ENCODE peak calls at places on chromosomes 13 and 19, in eight cellular contexts. X is upper lobe of left lung, I is IMR-90, A is body of pancreas, S is right lobe of liver, H is gastrocnemius medialis, O is spleen, Y is K562. J is an unnamed sample.

GRCh38 chr13:99992912-99993311 is 11.3 kb downstream of the ZIC2 start:
- DNase-seq in O (no peak), X (no peak), A (no peak), S (no peak), Y (no peak), H (no peak), I (no peak), J (no peak)

GRCh38 chr19:46630806-46631205 is 5.2 kb downstream of the GNG8 start:
- DNase-seq in S (no peak), Y (no peak), X (no peak), H (no peak), A (no peak), I (no peak), O (no peak), J (no peak)

GRCh38 chr19:42120276-42121010 is 11.8 kb downstream of the POU2F2 start:
- DNase-seq in A (no peak), Y (no peak), H (no peak), S (no peak), X (no peak), I (no peak), O (no peak), J (no peak)

GRCh38 chr19:31883299-31883990 is 462.0 kb upstream of the ZNF507 start:
- DNase-seq in Y (no peak), X (peak; percentile 28), H (no peak), I (no peak), S (no peak), A (no peak), O (no peak), J (peak; percentile 89)

GRCh38 chr19:8113017-8113416 is 36.4 kb downstream of the FBN3 start:
- DNase-seq in S (no peak), H (no peak), X (no peak), A (no peak), Y (no peak), O (no peak), I (no peak), J (no peak)

GRCh38 chr13:22175211-22175610 is 504.3 kb downstream of the FGF9 start:
- DNase-seq in Y (no peak), H (no peak), I (no peak), O (no peak), S (no peak), A (no peak), X (no peak), J (no peak)

GRCh38 chr13:111474136-111475002 is 153.9 kb downstream of the TEX29 start:
- DNase-seq in Y (peak; percentile 29), A (no peak), X (peak; percentile 53), H (no peak), S (no peak), I (peak; percentile 35), O (no peak), J (no peak)

GRCh38 chr19:10712041-10712440 is 5.8 kb upstream of the DNM2 start:
- DNase-seq in H (no peak), X (no peak), A (no peak), Y (no peak), I (no peak), S (no peak), O (no peak), J (no peak)

GRCh38 chr19:7657047-7657779 is 11.6 kb upstream of the RETN start:
- DNase-seq in H (no peak), Y (no peak), A (no peak), S (no peak), O (no peak), X (no peak), I (no peak), J (no peak)

GRCh38 chr19:57398868-57399267 is 9.2 kb downstream of the ZNF548 start:
- DNase-seq in X (no peak), I (no peak), S (no peak), A (no peak), Y (no peak), H (no peak), O (no peak), J (no peak)

GRCh38 chr13:91133941-91134772 is 213.3 kb upstream of the MIR17HG start:
- DNase-seq in H (no peak), Y (peak; percentile 88), S (no peak), X (no peak), I (peak; percentile 54), A (peak; percentile 58), O (no peak), J (no peak)

GRCh38 chr13:34591801-34592454 is 350.1 kb upstream of the NBEA start:
- DNase-seq in X (no peak), O (no peak), H (peak; percentile 28), A (peak; percentile 24), Y (no peak), I (no peak), S (no peak), J (no peak)

GRCh38 chr13:53143757-53144320 is 115.2 kb downstream of the OLFM4 start:
- DNase-seq in O (no peak), H (no peak), X (no peak), A (no peak), Y (no peak), S (no peak), I (no peak), J (no peak)

GRCh38 chr19:4971424-4971793 is 2.5 kb downstream of the KDM4B start:
- DNase-seq in H (peak; percentile 64), I (no peak), S (peak; percentile 68), Y (peak; percentile 68), A (peak; percentile 56), X (no peak), O (peak; percentile 88), J (no peak)

GRCh38 chr19:45973564-45974338 is at the start of gene NOVA2:
- DNase-seq in Y (peak; percentile 90), S (peak; percentile 83), H (peak; percentile 32), X (peak; percentile 92), A (peak; percentile 45), O (peak; percentile 83), I (peak; percentile 36), J (no peak)

GRCh38 chr19:6065685-6066365 is 44.5 kb downstream of the RFX2 start:
- DNase-seq in A (no peak), Y (peak; percentile 83), H (no peak), S (peak; percentile 61), O (no peak), X (no peak), I (peak; percentile 30), J (no peak)

GRCh38 chr19:19997656-19998268 is 41.5 kb downstream of the ZNF682 start:
- DNase-seq in S (no peak), I (no peak), A (peak; percentile 57), X (no peak), Y (peak; percentile 12), H (no peak), O (no peak), J (no peak)

GRCh38 chr19:14005381-14006084 is 587 bp downstream of the RFX1 start:
- DNase-seq in Y (peak; percentile 94), O (peak; percentile 97), H (peak; percentile 91), X (peak; percentile 97), I (peak; percentile 75), S (peak; percentile 97), A (peak; percentile 94), J (peak; percentile 97)
- TF ChIP-seq POLR2A in Y (peak; percentile 25), O (peak; percentile 69), H (peak; percentile 78), X (no peak), I (peak; percentile 85), S (peak; percentile 38), A (peak; percentile 23), J (no peak)

GRCh38 chr13:37406031-37406430 is 192.5 kb downstream of the POSTN start:
- DNase-seq in X (no peak), O (no peak), S (no peak), H (no peak), I (no peak), A (no peak), Y (no peak), J (no peak)

GRCh38 chr13:37412271-37412683 is 186.3 kb downstream of the POSTN start:
- DNase-seq in A (no peak), O (no peak), Y (no peak), X (no peak), I (peak; percentile 74), H (no peak), S (no peak), J (no peak)

GRCh38 chr13:37413161-37413560 is 185.4 kb downstream of the POSTN start:
- DNase-seq in O (no peak), X (no peak), Y (no peak), A (no peak), I (no peak), H (no peak), S (no peak), J (no peak)

GRCh38 chr13:37407156-37407555 is 191.4 kb downstream of the POSTN start:
- DNase-seq in S (no peak), X (no peak), H (no peak), I (peak; percentile 16), O (no peak), A (no peak), Y (no peak), J (no peak)

DNA sequence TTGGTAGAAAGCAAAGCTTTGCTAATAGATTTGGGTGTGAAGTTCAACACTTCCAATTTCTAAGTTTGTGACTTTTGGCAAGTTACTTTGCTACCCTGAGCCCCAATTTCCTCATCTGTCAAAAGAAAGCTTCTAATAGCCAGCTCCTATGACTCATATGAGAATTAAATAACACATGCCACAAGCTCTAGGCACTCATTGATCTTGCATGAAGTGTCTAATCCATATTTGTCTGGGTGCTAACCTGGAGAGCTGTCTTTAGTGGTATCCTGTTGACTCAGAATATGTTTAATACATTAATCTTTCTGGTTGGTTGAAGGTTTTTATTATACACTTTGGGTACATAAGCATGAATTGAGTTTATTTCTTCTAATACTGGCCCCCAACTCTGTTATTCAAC is 188.8 kb downstream of the POSTN start:
- DNase-seq in Y (no peak), A (no peak), I (peak; percentile 46), S (no peak), H (no peak), X (no peak), O (no peak), J (no peak)
- TF ChIP-seq POLR2A in Y (no peak), A (no peak), I (no peak), S (no peak), H (no peak), X (no peak), O (no peak), J (no peak)

DNA sequence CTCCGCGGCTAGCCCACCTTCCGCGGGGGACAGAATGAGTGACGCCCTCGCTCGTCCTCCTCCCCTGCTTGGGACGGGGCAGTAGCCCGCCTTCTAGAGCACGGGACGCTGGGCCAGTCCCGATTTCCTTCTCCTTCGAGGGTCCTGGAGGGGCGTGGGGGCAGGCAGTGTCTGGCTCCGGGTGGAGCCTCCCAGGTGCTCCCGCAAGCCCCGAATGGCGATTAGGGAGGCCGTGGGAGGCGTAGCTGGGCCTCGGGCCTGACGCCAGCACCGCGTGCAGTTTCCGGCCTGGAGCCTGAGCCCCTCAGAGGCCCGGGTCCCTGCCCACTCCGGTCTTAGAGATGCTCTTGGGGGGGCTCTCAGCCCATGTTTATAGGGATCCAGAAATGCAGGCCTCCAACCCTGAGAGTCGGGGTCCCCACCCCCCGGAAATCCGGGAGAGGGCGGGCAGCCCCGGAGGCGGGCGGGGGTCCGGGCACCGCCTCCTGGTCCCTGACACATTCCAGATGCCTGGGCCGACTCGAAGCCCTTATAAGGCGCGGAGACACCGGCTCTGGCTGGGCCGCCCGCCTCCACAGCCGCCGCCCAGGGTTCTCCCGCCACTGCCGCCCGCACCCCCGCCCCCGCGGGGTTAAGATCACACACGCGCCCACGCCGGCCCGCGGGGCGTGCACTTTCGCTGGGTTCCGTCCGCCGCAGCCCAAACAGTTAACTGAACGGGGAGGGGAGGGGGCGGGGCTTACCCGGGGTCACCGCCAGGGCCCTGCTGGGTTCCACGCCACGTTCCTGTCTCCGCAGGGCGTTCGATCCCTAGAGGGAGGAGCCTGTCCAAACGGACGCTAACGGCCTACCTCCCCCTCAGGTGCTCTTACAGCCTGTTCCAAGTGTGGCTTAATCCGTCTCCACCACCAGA is 1.5 kb downstream of the MYADM start:
- DNase-seq in S (peak; percentile 93), H (peak; percentile 53), X (peak; percentile 98), O (peak; percentile 96), A (peak; percentile 92), I (peak; percentile 84), Y (peak; percentile 97), J (peak; percentile 98)
- TF ChIP-seq POLR2A in S (peak; percentile 74), H (peak; percentile 68), X (no peak), O (no peak), A (peak; percentile 51), I (peak; percentile 80), Y (peak; percentile 72), J (peak; percentile 76)

GRCh38 chr13:28718538-28719226 is at the start of gene SLC46A3:
- DNase-seq in A (peak; percentile 98), X (peak; percentile 100), O (peak; percentile 98), H (peak; percentile 98), S (peak; percentile 99), Y (peak; percentile 83), I (peak; percentile 98), J (peak; percentile 99)
- TF ChIP-seq POLR2A in A (peak; percentile 82), X (no peak), O (peak; percentile 33), H (peak; percentile 77), S (peak; percentile 89), Y (peak; percentile 47), I (peak; percentile 61), J (peak; percentile 42)